ENCODE peak calls at places on chromosomes 12 and 14, in four cellular contexts. C is heart left ventricle; W is hepatocyte; I is CD8-positive, alpha-beta memory T cell. J is an unnamed sample. For H3K4me1, the result is how much of the 10 kb centered on the place peaks cover.

GRCh38 chr14:81350344-81351096 is 49.6 kb downstream of the STON2 start:
- DNase-seq in W (no peak), C (no peak), I (no peak), J (no peak)

GRCh38 chr14:61547186-61548121 is 147.9 kb upstream of the HIF1A start:
- DNase-seq in W (peak), I (no peak), C (no peak), J (no peak)

GRCh38 chr12:1917172-1918070 is 1.0 kb downstream of the CACNA2D4 start:
- DNase-seq in I (no peak), W (peak), C (no peak), J (no peak)

GRCh38 chr12:56687225-56688128 is 607 bp downstream of the PTGES3 start:
- DNase-seq in W (peak), C (peak), I (peak), J (peak)

GRCh38 chr14:51562816-51563215 is 88.9 kb upstream of the FRMD6 start:
- DNase-seq in I (no peak), W (no peak), C (no peak), J (no peak)

GRCh38 chr12:49138999-49139398 is 7.8 kb upstream of the TUBA1B start:
- DNase-seq in I (no peak), C (no peak), W (no peak), J (no peak)

GRCh38 chr14:55336161-55336560 is 64.9 kb downstream of the FBXO34 start:
- DNase-seq in W (no peak), I (no peak), C (no peak), J (no peak)

GRCh38 chr14:26841361-26841760 is 243.5 kb upstream of the NOVA1 start:
- DNase-seq in C (no peak), W (peak), I (no peak), J (no peak)

GRCh38 chr12:38588618-38589309 is 272.2 kb downstream of the ALG10B start:
- DNase-seq in W (no peak), I (no peak), C (no peak), J (peak)

GRCh38 chr12:99984271-99985128 is at the start of gene ANKS1B:
- DNase-seq in I (no peak), W (peak), C (peak), J (peak)

GRCh38 chr12:131557310-131557709 is 153.6 kb upstream of the SFSWAP start:
- DNase-seq in W (no peak), C (peak), I (no peak), J (no peak)

GRCh38 chr12:116504438-116504837 is 54.7 kb upstream of the MAP1LC3B2 start:
- DNase-seq in C (no peak), W (no peak), I (no peak), J (peak)

GRCh38 chr12:105013892-105014291 is 27.8 kb downstream of the NOPCHAP1 start:
- DNase-seq in W (no peak), I (no peak), C (no peak), J (no peak)

GRCh38 chr12:29354954-29355353 is 26.0 kb downstream of the ERGIC2 start:
- DNase-seq in I (no peak), C (no peak), W (no peak), J (no peak)

GRCh38 chr14:76842414-76842813 is 16.2 kb downstream of the LRRC74A start:
- DNase-seq in W (no peak), I (no peak), C (no peak), J (no peak)

GRCh38 chr12:78385541-78385940 is 479.0 kb upstream of the SYT1 start:
- DNase-seq in W (no peak), I (no peak), C (no peak), J (no peak)

GRCh38 chr12:95790912-95791849 is 617 bp upstream of the NTN4 start:
- DNase-seq in W (peak), C (no peak), I (peak), J (no peak)

GRCh38 chr12:32609966-32610365 is 69.1 kb upstream of the DNM1L start:
- DNase-seq in W (no peak), C (no peak), I (no peak), J (no peak)

GRCh38 chr12:57176846-57177245 is 29.4 kb upstream of the LRP1-AS start:
- DNase-seq in I (no peak), C (no peak), W (no peak), J (no peak)

GRCh38 chr12:56001446-56002100 is 4.5 kb downstream of the SUOX start:
- DNase-seq in C (no peak), W (peak), I (no peak), J (no peak)

GRCh38 chr12:26271889-26272492 is 76.6 kb downstream of the SSPN start:
- DNase-seq in W (peak), I (no peak), C (peak), J (peak)

GRCh38 chr12:32548691-32549412 is 130.2 kb upstream of the DNM1L start:
- DNase-seq in I (no peak), W (no peak), C (no peak), J (peak)

GRCh38 chr14:49954171-49954631 is 61.3 kb downstream of the ARF6 start:
- DNase-seq in W (no peak), C (no peak), I (no peak), J (peak)

GRCh38 chr12:89228466-89228865 is 123.8 kb downstream of the DUSP6 start:
- DNase-seq in W (no peak), C (no peak), I (no peak), J (no peak)

GRCh38 chr12:28543021-28543890 is 353.0 kb downstream of the CCDC91 start:
- DNase-seq in W (no peak), C (no peak), I (no peak), J (no peak)

GRCh38 chr12:129064201-129064881 is 211.1 kb downstream of the GLT1D1 start:
- DNase-seq in C (no peak), W (no peak), I (no peak), J (no peak)

GRCh38 chr12:59069481-59069880 is 149.2 kb upstream of the LRIG3 start:
- DNase-seq in W (no peak), C (no peak), I (no peak), J (no peak)

GRCh38 chr12:69904761-69905160 is 79.7 kb downstream of the MYRFL start:
- DNase-seq in I (no peak), W (no peak), C (no peak), J (no peak)

GRCh38 chr14:75822522-75823288 is 159.1 kb downstream of the TGFB3 start:
- DNase-seq in C (no peak), I (no peak), W (no peak), J (no peak)

GRCh38 chr14:77638738-77639137 is 22.3 kb upstream of the SPTLC2 start:
- DNase-seq in W (peak), I (no peak), C (no peak), J (no peak)

GRCh38 chr14:83255015-83255726 is 1721.5 kb upstream of the SEL1L start:
- DNase-seq in I (no peak), W (no peak), C (no peak), J (no peak)

GRCh38 chr14:31560759-31561154 is 447 bp upstream of the NUBPL start:
- DNase-seq in W (no peak), C (no peak), I (no peak), J (no peak)

GRCh38 chr12:46370380-46370734 is 2.2 kb downstream of the SLC38A2 start:
- DNase-seq in C (no peak), I (no peak), W (no peak), J (no peak)

DNA sequence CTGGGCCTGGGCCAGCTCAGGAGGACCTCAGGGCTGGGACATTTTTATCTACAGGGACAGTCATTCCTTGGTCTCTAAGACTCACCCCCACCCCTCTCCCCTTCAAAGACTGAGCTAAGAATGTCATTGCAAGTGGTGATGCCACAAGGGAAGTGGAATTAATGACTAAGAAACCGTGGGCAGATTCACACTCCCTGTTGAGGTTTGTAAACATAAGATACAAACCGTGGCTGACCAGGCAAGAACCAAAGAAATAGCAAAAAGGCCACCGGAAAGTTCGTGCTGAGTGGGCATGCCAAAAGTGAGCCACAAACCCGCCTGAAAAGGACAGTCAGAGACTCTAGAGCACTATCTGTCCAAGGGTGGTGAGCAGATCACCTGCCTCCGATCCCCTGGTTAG is 25.7 kb downstream of the NUAK1 start:
- DNase-seq in I (no peak), C (no peak), W (no peak), J (no peak)
- H3K4me1 ChIP-seq in I (under half), C (half or more), W (half or more), J (under half)

DNA sequence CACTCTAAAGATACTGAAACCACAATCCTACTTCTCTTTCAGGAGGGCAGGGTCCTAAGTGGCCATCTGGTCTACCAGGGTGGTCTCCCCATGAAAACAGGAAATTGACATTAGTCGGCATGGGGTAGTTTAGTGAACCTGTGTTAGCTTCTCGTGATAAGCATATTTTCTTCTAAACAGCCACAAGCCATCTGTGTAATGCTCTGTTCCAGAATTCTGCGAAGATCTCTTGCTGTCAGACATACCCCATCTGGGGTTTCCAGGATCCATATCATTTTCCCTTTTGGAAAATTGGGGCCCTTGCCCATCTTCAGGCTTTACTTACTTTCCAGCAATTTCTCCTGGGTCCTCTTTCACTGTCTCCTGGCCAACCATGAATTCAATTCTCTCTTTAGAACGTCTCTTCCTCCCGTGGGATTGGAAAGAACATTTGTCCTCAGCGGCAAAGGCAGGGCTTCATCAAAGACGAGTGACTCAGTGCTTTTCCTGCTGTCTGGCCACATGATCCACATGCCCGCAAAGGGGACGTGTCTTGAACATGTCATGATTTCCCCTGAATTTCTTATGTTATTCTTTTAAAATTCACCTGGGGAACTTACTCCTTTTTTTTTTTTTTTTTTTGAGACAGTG is 21.4 kb upstream of the NCOR2 start:
- DNase-seq in W (no peak), I (no peak), C (peak), J (no peak)
- H3K4me1 ChIP-seq in W (under half), I (under half), C (under half), J (under half)

DNA sequence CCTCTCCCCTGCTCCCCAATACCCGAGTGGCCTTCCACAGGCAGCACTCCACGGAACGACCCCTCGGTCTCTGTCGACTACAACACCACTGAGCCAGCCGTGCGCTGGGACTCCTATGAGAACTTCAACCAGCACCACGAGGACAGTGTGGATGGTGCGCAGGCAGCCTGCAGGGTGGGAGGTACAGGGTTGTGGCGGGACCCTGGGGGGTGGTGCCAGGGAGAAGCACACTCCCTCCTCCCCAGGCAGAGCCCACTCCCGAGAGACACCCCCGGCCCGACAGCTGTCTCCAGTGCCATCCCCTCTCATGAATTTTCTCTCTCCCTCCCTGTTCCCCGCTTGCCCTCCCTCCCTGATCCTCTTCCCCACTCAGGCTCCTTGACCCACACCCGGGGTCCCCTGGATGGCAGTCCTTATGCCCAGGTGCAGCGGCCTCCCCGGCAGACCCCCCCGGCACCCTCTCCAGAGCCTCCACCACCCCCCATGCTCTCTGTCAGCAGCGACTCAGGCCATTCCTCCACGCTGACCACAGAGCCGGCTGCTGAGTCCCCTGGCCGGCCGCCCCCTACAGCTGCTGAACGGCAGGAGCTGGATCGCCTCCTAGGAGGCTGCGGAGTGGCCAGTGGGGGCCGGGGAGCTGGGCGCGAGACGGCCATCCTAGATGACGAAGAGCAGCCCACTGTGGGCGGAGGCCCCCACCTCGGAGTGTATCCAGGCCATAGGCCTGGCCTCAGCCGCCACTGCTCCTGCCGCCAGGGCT is 9.0 kb downstream of the TNS2 start:
- DNase-seq in I (no peak), W (no peak), C (peak), J (no peak)
- H3K4me1 ChIP-seq in I (under half), W (under half), C (half or more), J (under half)

DNA sequence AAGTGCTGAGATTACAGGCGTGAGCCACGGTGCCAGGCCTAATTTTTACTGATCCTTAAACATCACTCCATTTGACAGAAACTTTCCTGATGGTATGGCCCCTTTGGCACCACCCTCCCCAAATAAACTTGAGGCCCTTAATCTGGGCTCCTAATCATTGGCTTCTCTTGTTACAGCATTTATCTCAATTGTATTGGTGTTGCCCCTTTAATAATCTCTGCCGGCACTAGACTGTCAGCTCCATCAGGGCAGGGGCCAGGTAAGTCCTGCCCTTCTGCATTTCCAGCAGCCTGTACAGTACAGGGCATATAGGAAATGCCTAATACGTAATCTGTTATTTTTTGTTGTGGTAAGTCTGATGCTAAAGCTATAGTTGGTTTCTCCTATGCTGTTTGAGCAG is 1.2 kb upstream of the IFT81 start:
- DNase-seq in I (no peak), W (no peak), C (no peak), J (no peak)
- H3K4me1 ChIP-seq in I (under half), W (under half), C (under half), J (under half)

DNA sequence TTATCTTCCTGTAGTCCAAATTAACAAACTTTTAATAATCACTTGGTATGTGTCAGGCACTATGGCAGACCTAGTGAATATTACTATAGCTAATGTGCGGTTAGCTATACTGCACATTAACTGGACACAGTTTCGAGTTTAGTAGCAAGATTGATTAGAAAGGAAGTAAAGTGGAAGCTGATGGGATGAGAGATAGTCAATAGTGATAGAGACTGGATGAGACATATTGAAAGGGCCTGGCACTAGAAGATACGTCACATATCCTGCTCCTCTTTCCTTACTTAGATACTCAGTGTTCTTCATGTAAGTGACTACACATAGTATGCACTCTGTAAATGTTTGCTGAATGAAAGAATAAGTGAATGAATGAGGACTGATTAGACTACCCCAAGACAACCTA is 5.5 kb downstream of the TBK1 start:
- DNase-seq in C (no peak), W (no peak), I (no peak), J (no peak)
- H3K4me1 ChIP-seq in C (under half), W (under half), I (under half), J (under half)

GRCh38 chr14:103699901-103700752 is 15.1 kb downstream of the XRCC3 start:
- DNase-seq in W (no peak), I (no peak), C (peak), J (no peak)
- H3K4me1 ChIP-seq in W (under half), I (under half), C (under half), J (under half)

DNA sequence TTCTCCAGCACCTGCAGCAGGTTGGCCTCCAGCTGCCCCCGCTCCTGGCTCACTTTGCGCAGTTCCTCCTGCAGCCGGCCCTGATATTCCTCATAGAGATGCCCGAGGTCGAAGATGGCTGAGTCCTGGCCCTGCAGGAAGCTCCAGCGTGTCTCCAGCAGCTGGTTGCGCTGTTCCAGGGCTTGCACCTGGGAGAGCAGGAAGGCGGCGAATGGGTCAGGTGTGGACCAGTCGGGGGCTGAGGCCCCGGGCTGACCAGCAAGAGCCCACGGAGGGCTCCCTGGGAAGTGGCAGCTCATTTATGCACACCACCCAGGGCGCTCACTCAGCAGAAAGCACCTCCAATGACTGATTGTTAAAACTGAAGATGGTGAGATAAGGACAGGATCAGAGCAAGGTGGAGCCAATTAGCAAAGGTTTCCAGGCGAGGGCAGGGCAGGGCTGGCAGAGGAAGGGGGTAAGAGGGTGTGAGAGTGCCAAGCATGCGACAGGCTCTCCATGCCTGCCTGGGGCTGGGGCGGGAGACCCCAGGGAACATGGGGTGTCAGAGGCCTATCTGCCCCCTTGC is 6.3 kb downstream of the KRT80 start:
- DNase-seq in C (no peak), I (no peak), W (no peak), J (no peak)
- H3K4me1 ChIP-seq in C (under half), I (under half), W (under half), J (under half)

DNA sequence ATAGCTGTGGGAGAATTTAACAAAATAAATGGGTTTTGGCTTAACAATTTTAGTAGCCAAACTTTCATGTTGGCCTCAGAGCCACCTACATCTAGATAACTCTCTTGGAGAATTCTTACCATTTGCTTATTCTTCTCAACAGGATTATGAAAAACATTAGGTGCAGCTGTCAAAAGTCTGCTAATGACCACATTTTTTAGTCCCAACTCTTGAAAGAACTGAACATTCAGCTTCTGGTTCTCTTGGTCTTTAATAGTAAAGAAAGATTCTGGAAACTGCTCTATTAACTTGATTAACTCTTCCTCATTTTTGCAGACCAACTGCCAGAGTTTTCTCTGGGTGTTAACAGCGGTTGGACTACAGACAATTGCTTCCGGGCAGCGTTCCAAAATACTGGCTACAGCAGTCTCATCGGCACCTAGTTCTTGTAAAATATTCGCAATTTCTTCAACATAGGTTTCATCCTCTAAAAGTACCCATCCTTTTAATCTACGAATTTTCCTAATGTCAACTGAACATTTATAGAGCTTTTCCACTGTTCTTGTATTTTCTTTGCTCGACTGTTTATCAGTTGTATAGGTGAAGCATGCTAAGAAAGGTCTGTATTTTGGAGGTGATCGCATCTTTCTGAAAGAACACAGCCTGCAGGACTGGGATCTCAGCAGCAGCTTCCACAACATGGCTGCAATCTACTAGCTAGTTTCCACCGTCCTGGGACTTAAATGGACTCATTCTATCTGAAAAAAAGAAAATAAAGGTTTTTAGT is 8.7 kb downstream of the MTERF2 start:
- DNase-seq in I (no peak), C (peak), W (no peak), J (peak)
- H3K4me1 ChIP-seq in I (under half), C (under half), W (half or more), J (half or more)

GRCh38 chr12:124505001-124505818 is 62.2 kb downstream of the NCOR2 start:
- DNase-seq in W (no peak), C (no peak), I (no peak), J (no peak)
- H3K4me1 ChIP-seq in W (half or more), C (half or more), I (under half), J (under half)